ENCODE peak calls at places on chromosomes 12 and 14, in ten cellular contexts. Y, B, G, X, A, O, P, M, C and R are unnamed samples.

GRCh38 chr12:108438687-108439086 is 76.4 kb upstream of the FICD start:
- DNase-seq in B (no peak), M (no peak), C (no peak), O (no peak), X (no peak), Y (no peak), G (no peak), A (no peak), P (no peak), R (no peak)

GRCh38 chr12:117861691-117862090 is 107.1 kb downstream of the KSR2 start:
- DNase-seq in X (no peak), A (no peak), M (no peak), B (no peak), O (no peak), Y (no peak), C (no peak), P (no peak), G (no peak), R (no peak)

GRCh38 chr12:65823481-65824313 is 586 bp upstream of the HMGA2 start:
- DNase-seq in O (peak), Y (peak), P (peak), X (peak), M (peak), G (peak), A (peak), C (no peak), B (peak), R (no peak)

GRCh38 chr14:66247662-66248061 is 238.5 kb upstream of the CCDC196 start:
- DNase-seq in Y (no peak), C (no peak), X (peak), A (no peak), G (no peak), M (peak), O (no peak), P (no peak), B (no peak), R (no peak)

GRCh38 chr12:65825573-65826512 is 1.6 kb downstream of the HMGA2 start:
- DNase-seq in G (peak), B (no peak), A (peak), M (peak), P (peak), C (no peak), X (peak), O (peak), Y (peak), R (peak)

GRCh38 chr14:29805415-29806123 is 122.1 kb downstream of the PRKD1 start:
- DNase-seq in C (peak), G (peak), P (no peak), O (no peak), A (peak), Y (peak), M (peak), B (peak), X (peak), R (no peak)

GRCh38 chr14:91223028-91223783 is 21.3 kb downstream of the GPR68 start:
- DNase-seq in P (no peak), A (no peak), Y (no peak), B (peak), O (no peak), G (no peak), M (no peak), C (no peak), X (peak), R (no peak)

GRCh38 chr12:62683724-62684501 is 217.3 kb downstream of the MON2 start:
- DNase-seq in C (peak), G (peak), B (no peak), M (peak), P (no peak), X (no peak), Y (peak), A (peak), O (no peak), R (no peak)

GRCh38 chr12:80041691-80042090 is 57.6 kb upstream of the OTOGL start:
- DNase-seq in A (peak), G (peak), B (peak), O (no peak), M (peak), X (peak), Y (no peak), C (no peak), P (no peak), R (no peak)

GRCh38 chr12:26953447-26953846 is 15.2 kb downstream of the FGFR1OP2 start:
- DNase-seq in A (peak), G (no peak), O (no peak), X (peak), P (no peak), Y (no peak), M (peak), B (no peak), C (no peak), R (no peak)

GRCh38 chr12:21353487-21353886 is 18.8 kb upstream of the SLCO1A2 start:
- DNase-seq in O (no peak), A (no peak), C (no peak), P (no peak), B (no peak), M (no peak), X (no peak), Y (no peak), G (no peak), R (no peak)